ENCODE peak calls at places on chromosome 15, in eight cellular contexts. V, Z, C, Q, O, U, X and G are unnamed samples.

GRCh38 chr15:99564221-99565030 is 1.4 kb upstream of the MEF2A start:
- DNase-seq in C (peak), U (no peak), X (no peak), Q (peak), Z (peak), V (peak), O (peak), G (no peak)

GRCh38 chr15:33154366-33155166 is 39.9 kb downstream of the FMN1 start:
- DNase-seq in Q (no peak), U (no peak), X (peak), O (no peak), V (peak), C (peak), Z (peak), G (no peak)

GRCh38 chr15:26864664-26865191 is 2.1 kb upstream of the GABRA5 start:
- DNase-seq in Z (peak), X (no peak), Q (no peak), O (no peak), U (peak), V (peak), C (peak), G (peak)

GRCh38 chr15:47987908-47988532 is 132.8 kb upstream of the SLC24A5 start:
- DNase-seq in X (peak), C (peak), V (peak), Z (peak), U (no peak), Q (peak), O (peak), G (peak)

GRCh38 chr15:39202641-39203040 is 378.2 kb upstream of the THBS1 start:
- DNase-seq in O (no peak), V (peak), X (no peak), C (peak), Q (no peak), Z (peak), U (no peak), G (no peak)

GRCh38 chr15:86125775-86126174 is 46.1 kb downstream of the AGBL1 start:
- DNase-seq in V (no peak), C (no peak), O (no peak), Z (no peak), U (no peak), Q (no peak), X (no peak), G (no peak)

GRCh38 chr15:100516592-100517489 is 11.9 kb downstream of the CERS3 start:
- DNase-seq in C (no peak), V (no peak), X (no peak), U (no peak), Q (no peak), O (no peak), Z (no peak), G (no peak)

GRCh38 chr15:36278219-36278618 is 301.2 kb upstream of the CDIN1 start:
- DNase-seq in C (peak), Z (peak), Q (no peak), O (no peak), X (no peak), U (no peak), V (peak), G (no peak)

GRCh38 chr15:40277472-40277871 is 5.4 kb downstream of the ANKRD63 start:
- DNase-seq in C (no peak), Z (no peak), V (no peak), X (no peak), O (no peak), Q (no peak), U (no peak), G (no peak)

GRCh38 chr15:75651810-75652543 is 4.3 kb downstream of the SNX33 start:
- DNase-seq in U (no peak), Q (no peak), V (no peak), X (no peak), O (no peak), C (no peak), Z (no peak), G (no peak)

GRCh38 chr15:101482526-101483371 is 6.8 kb downstream of the PCSK6 start:
- DNase-seq in O (no peak), C (no peak), U (no peak), V (no peak), Q (no peak), Z (peak), X (peak), G (no peak)

GRCh38 chr15:60155661-60156060 is 151.6 kb downstream of the FOXB1 start:
- DNase-seq in Q (no peak), X (no peak), U (no peak), C (peak), O (no peak), Z (peak), V (peak), G (no peak)

GRCh38 chr15:42366151-42366550 is 6.8 kb downstream of the CAPN3 start:
- DNase-seq in Z (no peak), O (no peak), C (no peak), U (no peak), V (no peak), X (no peak), Q (no peak), G (no peak)

GRCh38 chr15:52866698-52867097 is 76.6 kb upstream of the ONECUT1 start:
- DNase-seq in Q (no peak), Z (no peak), C (no peak), V (no peak), X (no peak), U (no peak), O (no peak), G (no peak)

GRCh38 chr15:26087395-26087794 is 224.3 kb upstream of the ATP10A start:
- DNase-seq in V (no peak), Z (peak), O (no peak), U (no peak), C (no peak), Q (no peak), X (no peak), G (no peak)

GRCh38 chr15:59565299-59565698 is 46.3 kb upstream of the GCNT3 start:
- DNase-seq in Z (no peak), V (no peak), Q (no peak), U (no peak), C (no peak), O (no peak), X (no peak), G (no peak)

GRCh38 chr15:101209285-101209821 is 42.5 kb downstream of the CHSY1 start:
- DNase-seq in V (no peak), C (no peak), Q (no peak), U (no peak), X (no peak), O (no peak), Z (no peak), G (no peak)

DNA sequence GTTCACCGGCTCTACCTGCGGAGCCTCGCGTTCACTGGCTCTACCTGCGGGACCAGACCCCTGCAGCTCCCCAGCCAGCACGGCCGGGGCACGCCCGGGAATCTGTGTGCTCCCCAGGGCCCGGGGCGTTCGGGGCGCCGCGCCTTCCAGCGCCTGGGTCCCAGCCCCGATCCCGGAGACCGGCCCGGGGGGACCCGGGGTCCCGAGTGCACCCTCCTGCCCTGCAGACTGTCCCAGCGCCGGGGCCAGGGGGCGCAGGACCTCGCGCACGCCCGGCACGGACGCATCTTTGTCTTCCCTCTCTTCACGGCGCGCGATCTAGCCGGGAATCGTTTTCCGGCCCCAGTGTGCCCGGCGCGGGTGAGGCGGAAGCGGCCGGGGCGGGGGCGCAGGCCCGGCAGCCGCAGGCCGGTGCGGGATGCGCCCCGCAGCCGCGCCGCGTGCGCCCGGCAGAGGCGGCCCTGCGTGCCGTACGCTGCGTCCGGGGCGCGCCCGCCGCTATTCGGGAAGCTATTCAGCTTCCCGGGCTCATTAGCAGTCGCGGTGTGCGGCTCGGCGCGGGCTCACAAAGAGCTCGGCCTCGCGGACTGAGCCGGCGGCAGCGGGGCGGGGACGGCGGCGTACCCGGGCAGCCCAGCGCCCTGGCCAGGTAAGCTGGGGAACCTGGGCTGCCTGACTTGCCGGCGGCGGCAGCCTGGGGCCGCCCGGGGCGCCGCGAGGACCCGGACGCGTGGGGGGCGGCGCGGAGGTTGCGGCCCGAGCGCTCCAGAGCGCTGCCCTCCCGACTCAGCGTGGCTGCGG is at the start of gene APBA2:
- DNase-seq in Q (no peak), O (no peak), V (peak), X (no peak), C (peak), U (peak), Z (peak), G (peak)
- TF ChIP-seq CTCF in Q (no peak), O (no peak), V (no peak), X (no peak), C (no peak), U (no peak), Z (no peak), G (peak)

DNA sequence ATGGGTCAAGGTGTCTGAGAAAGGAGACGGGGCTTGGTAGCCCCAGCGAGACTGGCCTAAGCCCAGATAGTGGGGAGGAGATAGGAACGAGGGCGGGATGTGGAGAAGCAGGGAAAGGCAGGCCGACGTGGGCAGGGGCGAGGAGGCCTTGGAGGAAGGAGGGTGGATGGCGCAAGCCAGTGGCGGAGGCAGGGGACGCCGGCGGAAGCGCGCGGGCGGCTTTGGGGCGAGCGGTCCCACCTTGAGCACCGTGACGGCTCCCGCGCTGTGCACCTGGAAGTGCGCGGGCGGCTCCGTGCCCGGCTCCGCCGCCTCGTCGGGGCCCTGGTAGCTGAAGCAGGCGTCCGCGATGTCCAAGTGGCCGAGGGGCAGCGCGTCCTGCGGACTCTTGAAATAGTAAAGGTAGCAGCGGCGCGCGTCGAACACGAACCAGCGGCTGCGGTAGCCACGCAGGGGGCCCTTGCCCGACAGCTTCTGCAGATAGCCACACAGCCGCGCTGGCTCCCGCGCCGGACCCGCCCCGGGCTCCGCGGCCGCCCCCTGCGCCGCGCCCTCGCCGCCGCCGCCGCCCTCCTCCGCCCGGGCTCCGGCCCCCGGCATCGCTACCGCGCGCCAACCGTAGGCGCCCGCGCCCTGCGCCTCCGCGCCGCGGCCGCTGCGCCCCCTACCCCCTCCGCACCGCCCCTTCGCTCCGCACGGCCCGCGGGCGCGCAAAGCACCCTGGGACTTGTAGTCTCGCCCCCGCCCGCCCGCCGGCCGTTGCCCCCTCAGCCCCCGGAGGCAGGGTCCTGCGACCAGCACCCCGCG is at the start of gene TBC1D2B:
- DNase-seq in C (peak), Z (peak), Q (peak), O (peak), U (peak), X (no peak), V (peak), G (peak)
- TF ChIP-seq CTCF in C (no peak), Z (no peak), Q (peak), O (no peak), U (no peak), X (no peak), V (no peak), G (no peak)

DNA sequence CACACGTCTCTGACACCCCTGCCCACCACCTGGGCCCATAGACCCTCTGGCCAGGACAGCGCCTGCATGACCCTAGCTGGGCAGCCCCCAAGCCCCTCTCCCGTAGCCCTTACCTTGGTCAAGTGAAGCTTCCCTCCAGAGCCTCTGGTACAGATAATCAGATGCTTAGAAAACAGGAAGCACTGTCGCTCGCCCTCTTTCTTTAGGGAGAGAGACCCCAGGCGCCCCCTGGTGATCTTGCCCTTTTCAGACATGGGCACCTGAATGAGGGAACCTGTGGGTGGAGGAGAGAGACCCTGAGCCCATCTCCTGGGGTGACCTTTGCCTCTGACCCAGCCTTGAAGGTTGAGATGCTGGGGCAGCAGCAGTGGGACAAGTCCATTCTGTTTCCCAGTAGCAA is 65.4 kb downstream of the RASGRF1 start:
- DNase-seq in X (no peak), U (peak), Q (no peak), O (peak), Z (no peak), V (no peak), C (no peak), G (no peak)
- TF ChIP-seq CTCF in X (no peak), U (no peak), Q (no peak), O (no peak), Z (no peak), V (no peak), C (no peak), G (no peak)

GRCh38 chr15:74179983-74180688 is 6.6 kb downstream of the ISLR start:
- DNase-seq in O (no peak), Q (no peak), V (peak), C (peak), U (no peak), X (no peak), Z (no peak), G (no peak)
- TF ChIP-seq CTCF in O (no peak), Q (no peak), V (peak), C (peak), U (no peak), X (peak), Z (no peak), G (no peak)

GRCh38 chr15:61216519-61216918 is 12.6 kb downstream of the RORA start:
- DNase-seq in Z (no peak), Q (no peak), U (peak), O (no peak), C (no peak), X (no peak), V (no peak), G (no peak)
- TF ChIP-seq CTCF in Z (peak), Q (no peak), U (peak), O (no peak), C (peak), X (no peak), V (no peak), G (no peak)

DNA sequence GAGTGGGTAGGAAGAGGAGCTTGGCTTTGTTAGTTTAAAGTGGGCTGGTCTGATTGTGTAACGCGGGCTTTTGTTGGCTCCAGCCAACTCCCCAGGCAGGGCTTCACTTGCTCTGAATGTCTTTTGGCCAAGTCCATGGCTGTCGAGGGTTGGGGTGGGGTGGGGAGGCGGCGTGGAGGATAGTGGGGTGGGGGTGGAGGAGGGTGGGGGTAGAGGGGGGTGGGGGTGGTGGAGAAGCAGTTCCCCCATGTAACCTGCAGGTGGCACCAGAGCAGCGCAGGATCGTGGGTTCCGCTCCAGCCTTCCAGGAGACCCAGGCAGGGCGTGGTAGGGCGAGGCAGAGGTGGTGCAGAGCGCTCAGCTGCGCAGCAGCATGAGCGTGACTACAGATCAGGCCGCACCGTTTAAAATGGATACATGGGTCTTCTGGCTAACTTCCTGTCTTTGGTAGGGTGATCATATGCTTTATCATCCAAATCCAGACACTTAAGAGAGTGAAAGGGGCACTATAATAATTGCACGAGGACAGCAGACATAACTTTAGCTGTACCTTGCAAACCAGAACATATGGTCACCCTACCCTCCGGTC is 28.3 kb downstream of the GOLGA6A start:
- DNase-seq in Q (peak), V (peak), Z (peak), X (no peak), C (peak), U (peak), O (peak), G (peak)
- TF ChIP-seq CTCF in Q (peak), V (peak), Z (peak), X (peak), C (peak), U (peak), O (peak), G (peak)